ENCODE peak calls at places on chromosome 17, in five cellular contexts. N, M, L, X and E are unnamed samples.

GRCh38 chr17:2207815-2208515 is 95.6 kb downstream of the SMG6 start:
- DNase-seq in N (no peak), M (no peak), L (no peak), X (no peak), E (no peak)

GRCh38 chr17:44916059-44916780 is 920 bp upstream of the GFAP start:
- DNase-seq in N (no peak), M (no peak), L (no peak), X (no peak), E (no peak)

GRCh38 chr17:61463068-61463980 is 11.1 kb downstream of the TBX4 start:
- DNase-seq in N (no peak), M (no peak), L (no peak), X (no peak), E (no peak)

GRCh38 chr17:17693253-17693954 is 12.1 kb downstream of the RAI1 start:
- DNase-seq in N (peak; percentile 69), M (peak; percentile 46), L (peak; percentile 60), X (no peak), E (no peak)

GRCh38 chr17:395179-395578 is 42.6 kb upstream of the RPH3AL start:
- DNase-seq in N (no peak), M (no peak), L (no peak), X (no peak), E (no peak)

GRCh38 chr17:44324092-44324570 is 492 bp downstream of the SLC25A39 start:
- DNase-seq in N (no peak), M (no peak), L (peak; percentile 34), X (no peak), E (no peak)

GRCh38 chr17:39462644-39463375 is 1.5 kb downstream of the CDK12 start:
- DNase-seq in N (no peak), M (no peak), L (no peak), X (no peak), E (no peak)

GRCh38 chr17:79012563-79013134 is 3.1 kb upstream of the CANT1 start:
- DNase-seq in N (no peak), M (no peak), L (no peak), X (no peak), E (no peak)

GRCh38 chr17:27554152-27554551 is 76.8 kb upstream of the LGALS9 start:
- DNase-seq in N (no peak), M (no peak), L (no peak), X (no peak), E (no peak)

GRCh38 chr17:64938925-64939474 is 19.7 kb upstream of the LRRC37A3 start:
- DNase-seq in N (no peak), M (no peak), L (peak; percentile 59), X (no peak), E (peak; percentile 38)

GRCh38 chr17:44829558-44830358 is at the start of gene GJC1:
- DNase-seq in N (no peak), M (peak; percentile 50), L (no peak), X (peak; percentile 42), E (peak; percentile 16)

GRCh38 chr17:78428025-78428575 is 49.7 kb downstream of the PGS1 start:
- DNase-seq in N (no peak), M (no peak), L (no peak), X (no peak), E (no peak)

GRCh38 chr17:3026856-3027751 is 36.3 kb downstream of the OR1D5 start:
- DNase-seq in N (no peak), M (no peak), L (no peak), X (no peak), E (peak; percentile 10)

GRCh38 chr17:36824678-36825091 is 112.6 kb upstream of the LHX1 start:
- DNase-seq in N (no peak), M (no peak), L (no peak), X (no peak), E (no peak)

GRCh38 chr17:60248618-60249516 is 99.1 kb downstream of the CA4 start:
- DNase-seq in N (no peak), M (no peak), L (no peak), X (no peak), E (no peak)

GRCh38 chr17:28982191-28982793 is 23.5 kb downstream of the SEZ6 start:
- DNase-seq in N (no peak), M (no peak), L (no peak), X (no peak), E (peak; percentile 58)

GRCh38 chr17:30819941-30820705 is 4.4 kb downstream of the CRLF3 start:
- DNase-seq in N (no peak), M (no peak), L (no peak), X (no peak), E (no peak)

GRCh38 chr17:82171750-82172375 is 40.8 kb downstream of the CCDC57 start:
- DNase-seq in N (no peak), M (no peak), L (no peak), X (no peak), E (no peak)

GRCh38 chr17:63844293-63844672 is 1.8 kb upstream of the SMARCD2 start:
- DNase-seq in N (no peak), M (no peak), L (no peak), X (no peak), E (no peak)

GRCh38 chr17:7440113-7440822 is 956 bp downstream of the FGF11 start:
- DNase-seq in N (no peak), M (peak; percentile 40), L (peak; percentile 73), X (no peak), E (no peak)

GRCh38 chr17:50645748-50646682 is 11.3 kb downstream of the ABCC3 start:
- DNase-seq in N (no peak), M (no peak), L (no peak), X (no peak), E (no peak)

GRCh38 chr17:31538080-31538762 is 146.7 kb downstream of the RAB11FIP4 start:
- DNase-seq in N (no peak), M (no peak), L (no peak), X (no peak), E (no peak)

GRCh38 chr17:60326702-60327101 is 65.2 kb downstream of the USP32 start:
- DNase-seq in N (no peak), M (no peak), L (no peak), X (no peak), E (no peak)

GRCh38 chr17:77728871-77729270 is 229.6 kb upstream of the TNRC6C start:
- DNase-seq in N (no peak), M (no peak), L (no peak), X (no peak), E (no peak)

GRCh38 chr17:68591583-68591982 is 9.6 kb downstream of the FAM20A start:
- DNase-seq in N (no peak), M (peak; percentile 70), L (peak; percentile 18), X (no peak), E (no peak)

GRCh38 chr17:35376245-35376644 is 2.8 kb upstream of the SLFN11 start:
- DNase-seq in N (no peak), M (no peak), L (no peak), X (no peak), E (no peak)

GRCh38 chr17:6701719-6702118 is 11.4 kb downstream of the SLC13A5 start:
- DNase-seq in N (no peak), M (no peak), L (no peak), X (peak; percentile 34), E (no peak)

DNA sequence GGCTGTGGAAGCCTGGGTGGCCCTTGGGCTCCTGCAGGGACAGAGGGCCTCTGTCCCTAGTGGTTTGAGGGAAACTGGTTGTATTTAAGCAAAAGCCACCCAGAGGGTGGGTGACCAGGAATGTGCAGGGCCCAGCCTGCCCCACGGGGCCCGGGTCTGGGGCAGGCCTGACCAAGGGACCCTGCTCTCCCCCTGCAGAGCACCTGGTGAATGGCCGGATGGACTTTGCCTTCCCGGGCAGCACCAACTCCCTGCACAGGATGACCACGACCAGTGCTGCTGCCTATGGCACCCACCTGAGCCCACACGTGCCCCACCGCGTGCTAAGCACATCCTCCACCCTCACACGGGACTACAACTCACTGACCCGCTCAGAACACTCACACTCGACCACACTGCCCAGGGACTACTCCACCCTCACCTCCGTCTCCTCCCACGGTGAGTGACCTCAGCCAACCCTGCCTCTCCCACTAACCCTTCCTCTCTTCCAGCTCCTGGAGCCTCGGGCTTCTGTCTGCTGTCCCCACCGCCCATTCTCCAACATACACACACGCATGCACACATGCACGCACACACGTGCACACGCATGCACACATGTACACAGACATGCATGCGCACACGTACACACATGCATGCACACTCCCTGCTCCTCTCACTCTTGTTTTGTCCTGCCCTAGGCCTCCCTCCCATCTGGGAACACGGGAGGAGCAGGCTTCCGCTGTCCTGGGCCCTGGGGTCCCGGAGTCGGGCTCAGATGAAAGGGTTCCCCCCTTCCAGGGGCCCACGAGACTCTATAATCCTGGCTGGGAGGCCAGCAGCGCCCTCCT is 10.4 kb downstream of the GALK1 start:
- DNase-seq in N (no peak), M (peak; percentile 21), L (no peak), X (no peak), E (no peak)
- TF ChIP-seq CTCF in N (no peak), M (no peak), L (no peak), X (no peak), E (no peak)

DNA sequence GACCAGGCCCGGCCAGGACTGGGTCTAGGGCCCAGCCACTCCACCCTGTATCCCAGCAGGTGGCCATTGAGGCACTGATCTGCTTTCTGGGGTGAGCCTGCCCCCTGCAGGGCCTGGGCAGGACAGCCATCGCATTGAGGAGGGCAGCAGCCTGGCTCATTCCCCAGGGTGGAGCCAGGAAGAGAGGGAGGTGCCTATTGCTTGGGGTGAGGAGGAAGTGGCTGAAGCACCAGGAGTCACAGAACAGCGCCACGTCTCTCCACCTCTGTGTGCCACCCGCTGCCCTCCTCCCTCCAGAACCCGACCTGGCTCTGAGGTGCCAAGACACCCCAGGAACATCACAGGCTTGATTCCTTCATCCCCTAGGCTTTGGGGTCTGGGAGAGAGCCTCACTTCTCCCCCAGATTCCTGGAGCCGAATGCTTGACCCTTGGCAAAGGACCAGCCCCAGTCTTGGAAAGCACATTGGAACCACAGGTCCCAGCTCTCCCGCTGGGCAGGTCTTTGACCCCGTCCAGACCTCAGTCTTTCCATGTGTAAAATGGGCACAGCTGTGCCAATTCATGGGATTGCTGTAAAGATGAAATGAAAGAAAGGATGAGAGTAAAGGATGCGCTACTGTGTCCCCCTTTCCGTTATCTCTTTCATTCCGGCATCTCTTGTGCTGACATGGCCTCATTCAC is 7.2 kb upstream of the KRT36 start:
- DNase-seq in N (no peak), M (peak; percentile 37), L (peak; percentile 61), X (peak; percentile 53), E (no peak)
- TF ChIP-seq CTCF in N (no peak), M (peak; percentile 41), L (peak; percentile 49), X (peak; percentile 70), E (no peak)

GRCh38 chr17:21029515-21029914 is 13.3 kb downstream of the USP22 start:
- DNase-seq in N (no peak), M (no peak), L (no peak), X (no peak), E (no peak)
- TF ChIP-seq CTCF in N (no peak), M (no peak), L (no peak), X (no peak), E (no peak)

GRCh38 chr17:42548993-42549755 is 3.5 kb upstream of the HSD17B1 start:
- DNase-seq in N (no peak), M (no peak), L (no peak), X (no peak), E (no peak)

GRCh38 chr17:42555122-42555622 is 2.4 kb downstream of the HSD17B1 start:
- DNase-seq in N (no peak), M (no peak), L (no peak), X (no peak), E (no peak)

GRCh38 chr17:42554250-42555121 is 1.8 kb downstream of the HSD17B1 start:
- DNase-seq in N (peak; percentile 79), M (peak; percentile 88), L (peak; percentile 90), X (peak; percentile 73), E (peak; percentile 71)

GRCh38 chr17:42553161-42553818 is 567 bp downstream of the HSD17B1 start:
- DNase-seq in N (no peak), M (peak; percentile 46), L (no peak), X (no peak), E (no peak)

GRCh38 chr17:42553866-42554249 is 1.1 kb downstream of the HSD17B1 start:
- DNase-seq in N (no peak), M (no peak), L (no peak), X (no peak), E (no peak)
- TF ChIP-seq CTCF in N (no peak), M (no peak), L (no peak), X (no peak), E (no peak)

GRCh38 chr17:80339118-80339517 is 75.8 kb upstream of the ENDOV start:
- DNase-seq in N (no peak), M (no peak), L (no peak), X (no peak), E (no peak)
- TF ChIP-seq CTCF in N (no peak), M (no peak), L (no peak), X (no peak), E (no peak)